ENCODE peak calls at places on chromosomes 3 and 15, in six cellular contexts. R is SK-N-SH, A is endodermal cell, B is Peyer's patch, H is dorsolateral prefrontal cortex, K is sigmoid colon. T is an unnamed sample.
A peak's percentile ranks its signal among the peaks of the same experiment; 100 is the strongest.

GRCh38 chr3:101466465-101467309 is 46.3 kb downstream of the SENP7 start:
- DNase-seq in R (no peak), A (peak; percentile 84), B (peak; percentile 52), H (no peak), K (no peak), T (peak; percentile 45)

GRCh38 chr15:25706176-25706970 is 156.8 kb downstream of the ATP10A start:
- DNase-seq in R (no peak), A (peak; percentile 20), B (peak; percentile 23), H (no peak), K (peak; percentile 33), T (no peak)

GRCh38 chr15:75348034-75348562 is 1.3 kb downstream of the NEIL1 start:
- DNase-seq in R (peak; percentile 78), A (no peak), B (no peak), H (no peak), K (no peak), T (no peak)

GRCh38 chr15:71808311-71809020 is 1.9 kb upstream of the NR2E3 start:
- DNase-seq in R (no peak), A (no peak), B (no peak), H (no peak), K (no peak), T (no peak)

GRCh38 chr3:171569571-171570132 is 109.4 kb upstream of the TNIK start:
- DNase-seq in R (no peak), A (no peak), B (no peak), H (no peak), K (no peak), T (no peak)

GRCh38 chr15:31325432-31325975 is 1.1 kb upstream of the KLF13 start:
- DNase-seq in R (peak; percentile 82), A (peak; percentile 77), B (peak; percentile 84), H (peak; percentile 80), K (peak; percentile 89), T (peak; percentile 64)

GRCh38 chr3:19885468-19885867 is 48.5 kb downstream of the EFHB start:
- DNase-seq in R (peak; percentile 26), A (no peak), B (no peak), H (no peak), K (no peak), T (no peak)

GRCh38 chr15:74889882-74890768 is at the start of gene MPI:
- DNase-seq in R (peak; percentile 97), A (peak; percentile 96), B (peak; percentile 87), H (peak; percentile 93), K (peak; percentile 91), T (peak; percentile 87)

GRCh38 chr15:79560384-79560783 is 128.2 kb downstream of the MINAR1 start:
- DNase-seq in R (no peak), A (no peak), B (no peak), H (no peak), K (no peak), T (no peak)

GRCh38 chr15:70772402-70772801 is 9.0 kb upstream of the UACA start:
- DNase-seq in R (no peak), A (no peak), B (no peak), H (no peak), K (no peak), T (no peak)

GRCh38 chr15:39497759-39498565 is 82.9 kb upstream of the THBS1 start:
- DNase-seq in R (no peak), A (no peak), B (no peak), H (no peak), K (no peak), T (no peak)

GRCh38 chr15:72389231-72389630 is 8.9 kb upstream of the TMEM202 start:
- DNase-seq in R (no peak), A (no peak), B (no peak), H (no peak), K (no peak), T (peak; percentile 78)

DNA sequence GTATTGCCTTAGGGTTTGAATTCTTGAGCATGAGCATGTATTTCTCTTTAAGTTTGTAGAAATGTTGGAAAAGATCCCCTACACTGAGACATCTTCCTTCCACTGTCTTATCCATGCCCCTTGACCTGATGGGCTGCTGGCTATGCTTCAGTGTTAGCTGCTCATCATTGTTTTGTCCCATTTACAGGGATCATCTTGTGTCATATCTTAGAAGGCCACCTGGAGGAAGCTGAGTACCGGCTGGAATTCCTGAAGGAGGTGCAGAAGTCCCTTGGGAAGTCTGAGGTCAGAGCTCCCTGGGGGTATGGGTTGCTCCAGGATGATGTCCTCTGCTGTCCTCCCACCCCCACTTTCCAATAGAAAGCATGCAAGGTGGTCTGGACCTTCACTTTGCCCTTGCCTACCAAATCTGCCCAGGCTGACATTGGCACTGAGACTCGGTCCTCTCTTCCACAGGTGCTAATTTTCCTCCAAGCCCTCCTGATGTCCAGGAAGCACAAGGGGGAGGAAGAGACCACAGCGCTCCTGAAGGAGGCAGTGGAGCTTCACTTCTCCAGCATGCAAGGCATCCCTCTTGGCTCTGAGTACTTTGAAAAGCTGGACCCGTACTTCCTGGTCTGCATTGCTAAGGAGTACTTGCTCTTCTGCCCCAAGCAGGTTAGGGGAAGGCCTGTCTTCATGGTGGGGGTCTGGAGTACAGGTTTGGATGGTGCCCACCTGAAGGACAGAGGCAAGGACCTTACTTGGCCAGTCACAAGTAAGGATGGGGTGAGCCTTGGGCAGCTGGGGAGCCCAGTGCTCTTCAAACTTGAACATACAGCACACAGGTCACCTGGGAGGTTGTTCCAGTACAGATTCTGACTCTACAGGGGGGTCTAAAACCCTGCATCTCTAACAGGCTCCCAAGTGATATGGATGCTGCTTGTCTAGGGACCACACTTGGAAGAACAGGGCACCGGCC is 17.7 kb downstream of the TTC21A start:
- DNase-seq in R (no peak), A (peak; percentile 77), B (peak; percentile 57), H (no peak), K (peak; percentile 64), T (peak; percentile 65)
- H3K27ac ChIP-seq in R (peak overlapping the region; percentile 6), A (no peak overlapping the region), B (no peak overlapping the region), H (no peak overlapping the region), K (peak overlapping the region; percentile 18), T (peak overlapping the region; percentile 77)

GRCh38 chr15:80989518-80990478 is at the start of gene MESD:
- DNase-seq in R (peak; percentile 99), A (peak; percentile 99), B (peak; percentile 99), H (peak; percentile 97), K (peak; percentile 99), T (peak; percentile 99)

GRCh38 chr15:80990955-80991354 is 1.3 kb upstream of the MESD start:
- DNase-seq in R (no peak), A (no peak), B (no peak), H (no peak), K (no peak), T (no peak)

GRCh38 chr15:80989110-80989517 is 505 bp downstream of the MESD start:
- DNase-seq in R (no peak), A (no peak), B (no peak), H (no peak), K (no peak), T (no peak)

GRCh38 chr15:80991446-80991845 is 1.8 kb upstream of the MESD start:
- DNase-seq in R (no peak), A (no peak), B (no peak), H (peak; percentile 57), K (peak; percentile 89), T (no peak)

GRCh38 chr15:80992436-80992835 is 2.8 kb upstream of the MESD start:
- DNase-seq in R (no peak), A (no peak), B (no peak), H (no peak), K (no peak), T (no peak)
- H3K27ac ChIP-seq in R (no peak overlapping the region), A (no peak overlapping the region), B (no peak overlapping the region), H (peak overlapping the region; percentile 94), K (peak overlapping the region; percentile 94), T (no peak overlapping the region)

GRCh38 chr3:43895573-43895972 is 204.8 kb downstream of the ABHD5 start:
- DNase-seq in R (no peak), A (no peak), B (no peak), H (no peak), K (no peak), T (no peak)

GRCh38 chr3:43892535-43892934 is 201.8 kb downstream of the ABHD5 start:
- DNase-seq in R (no peak), A (peak; percentile 17), B (no peak), H (no peak), K (no peak), T (no peak)

GRCh38 chr3:43892061-43892460 is 201.3 kb downstream of the ABHD5 start:
- DNase-seq in R (no peak), A (no peak), B (no peak), H (no peak), K (no peak), T (no peak)

GRCh38 chr3:43894176-43895049 is 203.7 kb downstream of the ABHD5 start:
- DNase-seq in R (no peak), A (peak; percentile 87), B (peak; percentile 57), H (peak; percentile 59), K (no peak), T (peak; percentile 52)

DNA sequence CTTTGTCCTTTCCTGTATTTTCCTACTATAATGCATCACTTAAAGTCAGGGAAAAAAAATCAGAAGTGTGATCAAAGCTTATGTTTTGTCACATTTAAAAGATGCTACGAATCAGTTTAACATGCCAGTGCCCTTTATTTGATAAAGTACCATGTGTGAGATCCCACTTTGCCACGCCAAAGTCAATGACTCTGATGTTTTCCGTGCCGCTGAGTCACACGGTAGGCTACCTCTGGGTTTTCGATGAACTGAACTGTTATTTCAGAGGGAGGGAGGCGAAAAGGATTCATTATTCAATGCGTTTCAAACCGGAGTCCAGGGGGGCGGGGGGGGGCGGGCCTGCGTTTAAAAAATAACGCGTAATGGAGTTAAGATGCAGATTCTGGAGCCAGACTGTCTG is 203.0 kb downstream of the ABHD5 start:
- DNase-seq in R (no peak), A (no peak), B (no peak), H (no peak), K (no peak), T (no peak)
- H3K27ac ChIP-seq in R (no peak overlapping the region), A (no peak overlapping the region), B (peak overlapping the region; percentile 26), H (peak overlapping the region; percentile 60), K (no peak overlapping the region), T (no peak overlapping the region)

DNA sequence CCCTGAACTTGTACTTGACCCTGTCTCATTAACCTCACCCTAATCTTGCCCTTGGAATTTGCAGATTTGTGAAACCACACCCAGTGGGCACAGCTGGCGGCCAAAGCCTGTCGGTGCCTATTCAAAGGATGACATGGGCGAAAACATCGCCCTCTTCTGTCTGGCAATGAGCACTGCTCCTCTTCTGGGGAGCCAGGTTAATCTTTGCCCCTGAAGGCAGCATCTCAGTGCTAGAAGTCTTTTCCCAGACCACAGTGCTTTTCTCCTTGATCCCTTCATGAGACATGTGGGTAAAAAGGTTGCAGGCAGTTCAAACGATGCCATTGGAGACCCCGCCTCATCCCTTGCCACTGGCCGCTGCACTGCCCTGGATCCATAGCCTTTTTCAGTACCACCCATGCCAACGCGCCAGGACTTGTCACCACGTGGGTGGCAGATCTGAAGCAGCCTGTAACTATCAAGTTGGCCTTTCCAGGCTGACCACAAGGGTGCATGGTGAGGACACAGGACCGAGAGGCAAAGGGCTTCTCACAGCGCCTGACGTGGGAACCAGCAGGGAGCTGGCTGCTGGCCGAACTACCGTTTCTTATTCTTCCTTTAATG is 6.5 kb upstream of the DNASE1L3 start:
- DNase-seq in R (peak; percentile 72), A (peak; percentile 94), B (peak; percentile 61), H (peak; percentile 80), K (peak; percentile 82), T (peak; percentile 77)
- H3K27ac ChIP-seq in R (no peak overlapping the region), A (no peak overlapping the region), B (peak overlapping the region; percentile 49), H (peak overlapping the region; percentile 71), K (peak overlapping the region; percentile 27), T (peak overlapping the region; percentile 49)

GRCh38 chr3:147458995-147459704 is 50.0 kb downstream of the ZIC1 start:
- DNase-seq in R (no peak), A (no peak), B (no peak), H (no peak), K (no peak), T (no peak)
- H3K27ac ChIP-seq in R (no peak overlapping the region), A (no peak overlapping the region), B (no peak overlapping the region), H (no peak overlapping the region), K (no peak overlapping the region), T (no peak overlapping the region)

T was measured in stomach.